ENCODE peak calls at places on chromosomes 2 and 18, in four cellular contexts. M, B, R and H are unnamed samples.
A peak's percentile ranks its signal among the peaks of the same experiment; 100 is the strongest.

GRCh38 chr2:96485751-96486643 is 19.2 kb downstream of the NEURL3 start:
- DNase-seq in B (peak; percentile 75), R (no peak), M (peak; percentile 69), H (peak; percentile 83)

GRCh38 chr18:42072407-42072806 is 117.4 kb downstream of the PIK3C3 start:
- DNase-seq in M (no peak), R (no peak), B (no peak), H (no peak)

GRCh38 chr18:73923866-73924265 is 223.8 kb downstream of the FBXO15 start:
- DNase-seq in B (no peak), R (no peak), M (no peak), H (no peak)

GRCh38 chr2:204973546-204974071 is 428.3 kb downstream of the PARD3B start:
- DNase-seq in M (no peak), B (no peak), R (no peak), H (no peak)

GRCh38 chr2:137951606-137952005 is 12.7 kb upstream of the HNMT start:
- DNase-seq in R (no peak), B (no peak), M (no peak), H (no peak)

GRCh38 chr18:8982416-8983183 is 119.9 kb upstream of the NDUFV2 start:
- DNase-seq in M (no peak), R (peak; percentile 63), B (no peak), H (no peak)

GRCh38 chr2:219553463-219553862 is 9.6 kb downstream of the TMEM198 start:
- DNase-seq in R (no peak), B (no peak), M (no peak), H (no peak)

GRCh38 chr2:207115715-207116364 is 49.9 kb downstream of the KLF7 start:
- DNase-seq in M (no peak), B (no peak), R (no peak), H (no peak)

GRCh38 chr2:119862127-119862889 is 102.6 kb downstream of the PTPN4 start:
- DNase-seq in B (no peak), R (no peak), M (no peak), H (no peak)

GRCh38 chr2:37555457-37555856 is 116.0 kb downstream of the CDC42EP3 start:
- DNase-seq in M (no peak), B (no peak), R (no peak), H (no peak)

GRCh38 chr2:236365258-236366048 is 101.2 kb upstream of the ASB18 start:
- DNase-seq in B (no peak), M (no peak), R (no peak), H (no peak)

GRCh38 chr2:220034356-220035121 is 407.1 kb downstream of the SLC4A3 start:
- DNase-seq in M (no peak), B (no peak), R (no peak), H (peak; percentile 46)

GRCh38 chr18:68779169-68779568 is 18.7 kb upstream of the CCDC102B start:
- DNase-seq in M (no peak), R (no peak), B (no peak), H (no peak)

GRCh38 chr2:202091476-202091875 is 18.4 kb downstream of the KIAA2012 start:
- DNase-seq in R (no peak), B (no peak), M (no peak), H (no peak)

GRCh38 chr2:122516775-122517174 is 761.3 kb downstream of the TSN start:
- DNase-seq in B (no peak), M (no peak), R (no peak), H (no peak)

GRCh38 chr2:39252888-39253518 is 9.2 kb upstream of the CDKL4 start:
- DNase-seq in R (no peak), M (no peak), B (no peak), H (no peak)

GRCh38 chr18:48803951-48804855 is 146.6 kb downstream of the SMAD7 start:
- DNase-seq in B (peak; percentile 8), M (no peak), R (no peak), H (no peak)

GRCh38 chr18:2964349-2965010 is 48.5 kb downstream of the LPIN2 start:
- DNase-seq in B (no peak), R (no peak), M (no peak), H (no peak)

GRCh38 chr2:49192041-49192440 is 37.7 kb upstream of the FSHR start:
- DNase-seq in B (no peak), M (no peak), R (no peak), H (no peak)

GRCh38 chr2:17422066-17422465 is 96.2 kb downstream of the RAD51AP2 start:
- DNase-seq in R (no peak), M (no peak), B (no peak), H (no peak)

GRCh38 chr2:26745609-26746327 is 18.3 kb upstream of the SLC35F6 start:
- DNase-seq in R (peak; percentile 72), M (peak; percentile 88), B (peak; percentile 80), H (no peak)

GRCh38 chr2:68839260-68839833 is 31.9 kb downstream of the BMP10 start:
- DNase-seq in M (no peak), B (no peak), R (peak; percentile 10), H (peak; percentile 24)

GRCh38 chr2:168192839-168193616 is 54.4 kb downstream of the STK39 start:
- DNase-seq in B (no peak), R (no peak), M (no peak), H (peak; percentile 30)
- TF ChIP-seq POLR2A in B (no peak), R (no peak), M (no peak), H (no peak)

GRCh38 chr2:74036450-74037175 is 51.9 kb downstream of the TET3 start:
- DNase-seq in R (no peak), B (no peak), M (no peak), H (no peak)

GRCh38 chr2:74029719-74030397 is 45.1 kb downstream of the TET3 start:
- DNase-seq in R (no peak), M (no peak), B (no peak), H (no peak)

GRCh38 chr2:74031203-74031602 is 46.5 kb downstream of the TET3 start:
- DNase-seq in R (no peak), B (no peak), M (no peak), H (no peak)

GRCh38 chr2:74036010-74036409 is 51.3 kb downstream of the TET3 start:
- DNase-seq in M (no peak), R (no peak), B (no peak), H (no peak)

GRCh38 chr2:74032909-74033261 is 48.2 kb downstream of the TET3 start:
- DNase-seq in M (no peak), R (no peak), B (no peak), H (no peak)
- TF ChIP-seq POLR2A in M (no peak), R (no peak), B (no peak), H (no peak)

DNA sequence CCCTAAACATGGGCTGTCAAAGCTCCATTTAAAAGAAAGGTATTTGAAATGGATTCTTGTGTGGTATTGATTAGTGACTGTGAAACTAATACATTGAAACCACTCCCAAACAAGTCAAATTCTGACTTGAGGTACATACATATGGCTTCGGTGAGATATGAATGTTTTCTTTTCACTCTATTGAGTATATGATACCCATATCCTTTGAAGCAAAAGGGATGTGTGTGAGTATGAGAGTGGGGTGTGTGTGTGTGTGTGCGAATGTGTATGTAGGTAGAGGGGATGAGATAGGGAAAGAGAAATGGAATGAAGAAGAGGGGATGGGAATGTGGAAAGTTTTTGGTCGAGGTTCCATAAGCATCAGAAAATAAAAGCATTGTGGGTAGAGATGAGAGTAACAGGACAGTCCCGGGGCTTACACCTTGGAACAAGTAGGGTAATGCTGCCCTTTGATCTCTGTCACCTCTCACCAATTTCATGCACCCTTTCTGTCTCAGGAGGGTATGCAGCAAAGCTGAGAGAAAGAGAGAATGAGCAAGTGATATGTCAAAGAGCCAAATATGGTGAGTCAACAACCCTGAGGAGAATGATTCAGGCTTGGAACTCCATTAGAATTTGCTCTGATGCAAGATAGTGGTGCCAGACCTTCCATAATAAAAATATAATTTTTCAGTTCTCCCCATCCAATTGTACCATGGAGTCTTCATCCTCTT is 64.0 kb upstream of the ZEB2 start:
- DNase-seq in R (no peak), B (no peak), M (no peak), H (peak; percentile 30)
- TF ChIP-seq POLR2A in R (no peak), B (no peak), M (no peak), H (no peak)

GRCh38 chr2:227717687-227718567 is at the start of gene SLC19A3:
- DNase-seq in R (no peak), M (peak; percentile 72), B (peak; percentile 72), H (peak; percentile 67)
- TF ChIP-seq POLR2A in R (no peak), M (no peak), B (no peak), H (no peak)

GRCh38 chr2:126381081-126381480 is 274.9 kb upstream of the GYPC start:
- DNase-seq in B (no peak), R (no peak), M (no peak), H (no peak)

GRCh38 chr2:126385983-126386382 is 270.0 kb upstream of the GYPC start:
- DNase-seq in B (no peak), M (no peak), R (no peak), H (no peak)

GRCh38 chr2:126383800-126384199 is 272.2 kb upstream of the GYPC start:
- DNase-seq in R (no peak), B (no peak), M (no peak), H (no peak)

GRCh38 chr2:126389446-126389845 is 266.5 kb upstream of the GYPC start:
- DNase-seq in R (no peak), B (no peak), M (no peak), H (no peak)

DNA sequence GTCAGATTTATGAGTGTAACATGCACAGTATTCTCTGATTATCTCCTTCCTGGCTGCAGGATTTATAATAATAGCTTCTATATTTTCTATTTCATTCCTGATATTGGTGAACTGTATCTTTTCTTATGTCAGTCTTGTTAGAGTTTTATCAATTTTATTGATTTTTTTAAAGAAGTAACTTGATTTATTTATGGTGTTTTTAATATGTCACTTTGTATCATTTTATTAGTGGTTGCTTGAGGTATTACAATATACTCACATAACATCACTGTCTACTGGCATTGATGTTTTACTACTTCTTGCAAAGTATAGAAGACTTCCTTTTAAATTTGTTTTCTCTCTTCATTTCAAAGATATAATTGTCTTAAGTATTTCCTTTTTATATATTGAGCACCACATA is 270.5 kb upstream of the GYPC start:
- DNase-seq in M (no peak), B (no peak), R (no peak), H (no peak)
- TF ChIP-seq POLR2A in M (no peak), B (no peak), R (no peak), H (no peak)